ENCODE peak calls at places on chromosomes 4 and X, in nine cellular contexts. L is heart left ventricle, G is body of pancreas, Q is GM12892, W is K562, H is A549, P is H54, J is HepG2, Y is lower leg skin. S is an unnamed sample.
A peak's percentile ranks its signal among the peaks of the same experiment; 100 is the strongest.

GRCh38 chrX:80648023-80648422 is 161.7 kb downstream of the BRWD3 start:
- DNase-seq in L (no peak), G (no peak), Q (no peak), W (peak; percentile 16), H (peak; percentile 3), P (no peak), J (no peak), Y (no peak), S (no peak)

GRCh38 chr4:152468408-152468807 is 67.5 kb downstream of the FBXW7 start:
- DNase-seq in L (no peak), G (no peak), Q (no peak), W (no peak), H (no peak), P (no peak), J (no peak), Y (no peak), S (no peak)

GRCh38 chr4:169657470-169658107 is 37.2 kb downstream of the CLCN3 start:
- DNase-seq in L (no peak), G (no peak), Q (no peak), W (no peak), H (no peak), P (no peak), J (no peak), Y (no peak), S (no peak)

GRCh38 chr4:80183196-80184052 is 13.9 kb upstream of the PRDM8 start:
- DNase-seq in L (no peak), G (peak; percentile 15), Q (no peak), W (no peak), H (no peak), P (no peak), J (no peak), Y (peak; percentile 89), S (no peak)

GRCh38 chrX:153934473-153935325 is at the start of gene NAA10:
- DNase-seq in L (peak; percentile 83), G (peak; percentile 74), Q (peak; percentile 97), W (peak; percentile 87), H (peak; percentile 72), P (peak; percentile 91), J (peak; percentile 32), Y (no peak), S (peak; percentile 79)

GRCh38 chr4:172654482-172654881 is 514.1 kb upstream of the GALNT7 start:
- DNase-seq in L (no peak), G (no peak), Q (no peak), W (no peak), H (no peak), P (no peak), J (no peak), Y (no peak), S (no peak)

GRCh38 chrX:123833387-123833786 is 26.5 kb upstream of the XIAP start:
- DNase-seq in L (no peak), G (peak; percentile 59), Q (peak; percentile 42), W (peak; percentile 77), H (peak; percentile 68), P (peak; percentile 41), J (peak; percentile 60), Y (no peak), S (peak; percentile 44)

GRCh38 chrX:147912093-147912801 is 528 bp downstream of the FMR1 start:
- DNase-seq in L (peak; percentile 41), G (peak; percentile 27), Q (peak; percentile 17), W (peak; percentile 55), H (peak; percentile 22), P (peak; percentile 35), J (no peak), Y (peak; percentile 85), S (peak; percentile 27)

GRCh38 chr4:110518889-110519490 is 43.0 kb downstream of the ENPEP start:
- DNase-seq in L (no peak), G (peak; percentile 29), Q (no peak), W (peak; percentile 28), H (no peak), P (no peak), J (peak; percentile 12), Y (no peak), S (peak; percentile 41)

GRCh38 chrX:129760981-129761380 is 18.8 kb upstream of the SASH3 start:
- DNase-seq in L (no peak), G (no peak), Q (no peak), W (no peak), H (no peak), P (no peak), J (no peak), Y (no peak), S (no peak)

GRCh38 chr4:93152461-93152860 is 676.1 kb upstream of the ATOH1 start:
- DNase-seq in L (no peak), G (no peak), Q (no peak), W (no peak), H (no peak), P (no peak), J (no peak), Y (no peak), S (no peak)

GRCh38 chr4:80434238-80434637 is 98.7 kb downstream of the CFAP299 start:
- DNase-seq in L (no peak), G (no peak), Q (no peak), W (no peak), H (no peak), P (no peak), J (no peak), Y (no peak), S (no peak)

GRCh38 chr4:188262464-188262863 is 123.2 kb downstream of the TRIML1 start:
- DNase-seq in L (no peak), G (no peak), Q (no peak), W (no peak), H (no peak), P (peak; percentile 45), J (no peak), Y (no peak), S (no peak)

GRCh38 chrX:121256653-121257052 is 209.2 kb downstream of the GLUD2 start:
- DNase-seq in L (no peak), G (no peak), Q (no peak), W (no peak), H (no peak), P (peak; percentile 6), J (no peak), Y (no peak), S (peak; percentile 45)

GRCh38 chrX:16114640-16115039 is 8.7 kb upstream of the GRPR start:
- DNase-seq in L (no peak), G (no peak), Q (no peak), W (no peak), H (no peak), P (no peak), J (no peak), Y (no peak), S (no peak)

DNA sequence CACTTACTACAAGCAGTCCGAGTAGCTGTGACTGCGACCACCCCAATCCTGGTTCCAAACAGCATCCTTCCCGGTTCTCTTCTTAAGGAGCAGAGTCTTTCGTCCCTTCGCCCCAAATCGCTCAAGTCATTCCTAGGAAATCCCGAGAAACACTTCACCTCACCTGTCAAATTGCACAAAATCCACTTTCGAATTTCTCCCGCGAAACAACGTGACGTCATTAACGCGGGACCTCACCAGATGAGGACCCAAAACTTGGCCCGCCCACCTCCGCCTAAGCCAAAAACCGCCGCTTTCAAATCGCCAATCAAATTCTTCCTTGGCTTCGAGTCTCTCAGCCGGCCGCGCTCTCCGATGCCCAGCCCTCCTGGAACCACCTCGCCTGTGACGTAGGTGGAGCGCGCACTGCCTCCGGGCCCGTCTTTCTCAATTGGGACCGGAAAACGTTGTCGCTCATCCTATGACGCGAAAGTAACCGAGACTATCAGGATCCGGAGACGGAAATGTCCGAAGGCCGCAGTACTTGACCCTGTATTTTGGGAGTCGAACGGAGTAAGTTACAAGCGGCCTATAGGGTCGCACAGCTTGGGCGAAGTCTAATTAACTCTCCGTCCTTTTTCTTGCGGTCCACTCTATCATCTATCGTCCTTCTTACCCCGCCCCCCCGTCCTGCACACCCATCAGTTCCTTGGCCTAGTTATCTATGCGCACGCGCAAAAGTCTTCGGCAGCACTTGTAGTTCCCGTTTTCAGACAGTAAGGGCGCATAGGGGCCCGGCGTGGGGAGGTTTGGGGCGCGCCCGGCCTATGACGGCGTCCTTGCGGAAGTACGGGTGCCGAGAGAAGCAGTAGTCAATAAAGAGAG is at the start of the genes LARP7 and ZGRF1:
- DNase-seq in L (peak; percentile 99), G (peak; percentile 98), Q (peak; percentile 70), W (peak; percentile 98), H (peak; percentile 73), P (peak; percentile 57), J (peak; percentile 97), Y (peak; percentile 100), S (peak; percentile 99)
- TF ChIP-seq POLR2A in L (no peak), G (peak; percentile 50), Q (peak; percentile 77), W (peak; percentile 82), H (peak; percentile 6), P (no peak), J (peak; percentile 81), Y (no peak), S (no peak)

DNA sequence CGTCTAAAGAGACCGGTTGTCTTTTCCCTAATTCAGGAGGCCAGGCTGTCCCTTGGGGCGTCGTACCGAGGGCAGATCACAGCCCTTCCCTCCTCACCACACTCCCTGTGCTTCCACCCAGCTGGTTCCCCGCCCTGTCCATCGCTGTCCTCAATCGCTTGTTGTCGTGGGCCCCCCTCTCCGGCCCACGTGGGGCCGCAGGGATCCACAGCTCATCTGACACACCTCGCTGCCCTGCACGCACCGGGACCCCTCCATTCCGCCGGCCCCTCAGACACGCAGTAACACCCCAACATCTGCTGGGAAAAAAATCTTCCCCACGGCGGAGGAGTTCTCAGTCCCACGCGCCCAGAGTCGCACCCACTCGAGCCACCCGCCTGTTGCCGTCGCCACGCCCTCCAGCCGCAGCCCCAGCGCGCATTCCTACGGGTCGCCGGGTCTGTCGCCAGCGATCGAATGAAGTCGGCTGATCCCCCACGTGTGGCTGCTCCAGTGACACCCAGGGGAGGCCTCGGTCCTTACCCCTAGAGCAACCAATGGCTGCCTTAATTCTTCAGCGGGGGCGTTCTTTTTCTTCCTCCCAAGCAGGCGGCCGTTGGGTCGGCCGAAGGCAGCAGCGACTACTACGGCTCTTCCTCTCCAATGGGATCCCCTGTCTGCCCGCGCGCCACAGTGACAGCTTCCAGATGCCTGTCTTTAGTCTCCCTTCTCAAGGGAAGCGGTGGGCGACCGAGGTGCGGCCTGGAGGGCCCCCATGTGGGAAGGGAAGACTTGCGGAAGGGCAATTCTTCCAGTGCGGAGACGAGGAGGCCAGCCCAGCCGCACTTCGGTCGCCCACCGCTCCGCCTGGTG is 885 bp upstream of the SEPTIN11 start:
- DNase-seq in L (peak; percentile 84), G (peak; percentile 67), Q (peak; percentile 85), W (peak; percentile 91), H (peak; percentile 55), P (peak; percentile 47), J (peak; percentile 70), Y (peak; percentile 94), S (peak; percentile 79)
- TF ChIP-seq POLR2A in L (no peak), G (peak; percentile 34), Q (peak; percentile 59), W (peak; percentile 72), H (no peak), P (no peak), J (no peak), Y (no peak), S (no peak)

GRCh38 chr4:123396294-123397275 is at the start of gene SPRY1:
- DNase-seq in L (peak; percentile 93), G (peak; percentile 93), Q (peak; percentile 17), W (peak; percentile 82), H (peak; percentile 35), P (no peak), J (peak; percentile 95), Y (peak; percentile 97), S (peak; percentile 86)
- TF ChIP-seq POLR2A in L (peak; percentile 41), G (peak; percentile 90), Q (no peak), W (no peak), H (no peak), P (no peak), J (peak; percentile 92), Y (no peak), S (peak; percentile 85)

DNA sequence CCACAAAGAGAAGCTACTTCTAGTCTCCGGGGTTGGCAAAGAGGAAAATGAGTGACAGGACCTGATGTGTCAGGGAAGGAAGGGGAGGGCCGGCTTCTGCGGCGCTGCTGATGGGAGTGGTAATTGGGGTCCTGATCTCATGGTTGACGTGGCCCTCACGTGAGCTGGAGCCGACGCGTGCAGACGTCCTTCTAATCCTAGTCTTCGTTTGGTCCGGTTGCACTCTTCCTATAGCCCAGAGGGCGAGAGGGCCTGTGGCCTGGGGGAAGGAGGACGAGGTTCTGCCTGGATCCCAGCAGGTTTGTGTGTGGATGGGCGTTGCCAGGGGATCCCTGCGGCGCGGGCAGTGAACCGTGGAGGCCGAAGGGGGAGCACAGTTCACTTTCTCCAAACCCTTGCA is at the start of gene ARMCX1:
- DNase-seq in L (peak; percentile 87), G (peak; percentile 52), Q (no peak), W (peak; percentile 14), H (no peak), P (peak; percentile 44), J (no peak), Y (peak; percentile 94), S (peak; percentile 84)
- TF ChIP-seq POLR2A in L (no peak), G (peak; percentile 69), Q (no peak), W (no peak), H (no peak), P (peak; percentile 57), J (no peak), Y (no peak), S (peak; percentile 74)

S was measured in adrenal gland.